ENCODE peak calls at places on chromosomes 13 and 19, in four cellular contexts. S is HCT116; W is right lobe of liver; I is effector memory CD4-positive, alpha-beta T cell. J is an unnamed sample.

GRCh38 chr13:31009166-31009565 is 76.7 kb downstream of the TEX26 start:
- DNase-seq in S (no peak), I (no peak), W (no peak), J (no peak)

GRCh38 chr13:26468203-26468602 is 89.3 kb upstream of the WASF3 start:
- DNase-seq in S (no peak), I (no peak), W (no peak), J (no peak)

GRCh38 chr13:27126877-27127276 is 44.7 kb downstream of the USP12 start:
- DNase-seq in I (no peak), W (no peak), S (no peak), J (no peak)

GRCh38 chr13:98508280-98509074 is 68.4 kb downstream of the STK24 start:
- DNase-seq in S (peak; percentile 78), W (no peak), I (no peak), J (no peak)

GRCh38 chr13:76425930-76426329 is 460.3 kb downstream of the KCTD12 start:
- DNase-seq in I (no peak), S (no peak), W (no peak), J (no peak)

GRCh38 chr19:27891411-27891810 is 1321.5 kb downstream of the UQCRFS1 start:
- DNase-seq in S (no peak), I (no peak), W (no peak), J (no peak)

GRCh38 chr19:1717200-1717969 is 35.9 kb upstream of the ONECUT3 start:
- DNase-seq in W (no peak), S (no peak), I (no peak), J (no peak)

GRCh38 chr13:32202268-32202667 is 112.9 kb downstream of the ZAR1L start:
- DNase-seq in S (no peak), I (no peak), W (no peak), J (no peak)

GRCh38 chr19:29006057-29006735 is 206.8 kb downstream of the UQCRFS1 start:
- DNase-seq in S (no peak), W (no peak), I (no peak), J (no peak)

GRCh38 chr19:11483176-11484111 is 2.6 kb upstream of the ELAVL3 start:
- DNase-seq in S (no peak), W (peak; percentile 29), I (no peak), J (no peak)

GRCh38 chr13:41697578-41697977 is 240.2 kb downstream of the RGCC start:
- DNase-seq in S (no peak), I (no peak), W (no peak), J (no peak)

GRCh38 chr13:58712191-58712590 is 1080.6 kb downstream of the PCDH17 start:
- DNase-seq in I (no peak), W (no peak), S (no peak), J (no peak)

GRCh38 chr13:74891610-74892009 is 590.4 kb downstream of the TBC1D4 start:
- DNase-seq in S (no peak), I (no peak), W (no peak), J (no peak)

GRCh38 chr13:34435338-34435737 is 506.7 kb upstream of the NBEA start:
- DNase-seq in I (no peak), W (no peak), S (peak; percentile 21), J (no peak)

GRCh38 chr13:90717451-90717936 is 630.0 kb upstream of the MIR17HG start:
- DNase-seq in W (no peak), S (peak; percentile 22), I (no peak), J (no peak)

DNA sequence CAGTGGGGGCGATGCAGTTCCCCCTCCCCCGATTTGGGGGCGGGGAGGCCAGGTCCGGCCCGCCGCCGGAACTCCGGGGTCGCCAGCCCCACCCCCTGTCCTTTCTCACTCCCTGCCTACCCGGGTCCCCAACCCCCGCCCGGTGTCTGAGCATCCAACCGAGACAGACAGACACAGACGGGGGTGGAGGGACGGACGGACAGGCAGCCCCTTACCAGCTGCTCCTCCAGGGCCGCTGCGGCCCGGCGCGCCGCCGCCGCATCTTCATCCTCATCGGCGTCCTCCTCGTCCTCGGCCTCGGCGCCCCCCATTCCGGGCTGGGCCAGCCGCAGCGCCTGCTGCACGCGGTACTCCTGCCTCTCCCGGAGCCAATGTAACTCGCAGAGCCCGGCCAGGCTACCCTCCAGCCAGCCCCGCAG is 372 bp downstream of the DACT3 start:
- DNase-seq in I (no peak), S (no peak), W (no peak), J (peak; percentile 60)
- H3K27ac ChIP-seq in I (no peak overlapping the region), S (no peak overlapping the region), W (no peak overlapping the region), J (peak overlapping the region; percentile 92)

DNA sequence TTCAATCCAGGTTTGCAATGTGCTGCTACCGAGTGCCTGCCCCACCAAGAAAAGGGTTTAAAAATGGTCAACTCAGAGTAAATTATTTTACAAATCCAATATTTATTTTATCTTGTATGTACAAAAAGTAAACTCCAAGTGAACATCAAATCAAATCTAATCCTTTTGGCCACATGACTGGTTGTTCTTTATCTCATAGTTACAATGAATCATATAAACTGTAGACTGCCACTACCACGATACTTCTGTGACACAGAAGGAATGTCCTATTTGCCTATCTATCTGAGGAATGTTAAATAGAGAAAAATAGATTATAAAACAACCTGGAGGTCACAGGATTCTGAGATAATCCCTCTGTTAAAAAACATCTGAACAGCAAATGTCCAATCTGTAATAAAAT is 362.6 kb downstream of the NALCN start:
- DNase-seq in W (no peak), I (no peak), S (no peak), J (no peak)
- H3K27ac ChIP-seq in W (no peak overlapping the region), I (no peak overlapping the region), S (no peak overlapping the region), J (no peak overlapping the region)

DNA sequence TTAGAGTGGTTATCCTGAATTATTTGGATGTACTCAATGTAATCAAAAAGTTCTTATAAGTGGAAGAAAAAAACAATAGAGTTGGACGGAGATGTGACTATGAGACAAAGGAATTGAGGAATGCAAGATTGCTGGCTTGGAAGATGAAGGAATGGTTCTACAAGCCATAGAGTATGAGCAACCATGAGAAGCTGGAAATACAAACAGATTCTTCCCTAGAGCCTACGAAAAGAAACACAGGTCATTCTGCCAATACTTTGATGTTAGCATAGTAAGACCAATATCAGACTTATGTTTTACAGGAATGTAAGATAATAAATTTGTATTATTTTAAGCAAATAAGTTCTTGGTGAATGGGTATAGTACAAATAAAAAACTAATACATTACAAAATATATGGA is 249.2 kb downstream of the DIAPH3 start:
- DNase-seq in S (no peak), I (no peak), W (no peak), J (no peak)
- H3K27ac ChIP-seq in S (no peak overlapping the region), I (no peak overlapping the region), W (no peak overlapping the region), J (no peak overlapping the region)

DNA sequence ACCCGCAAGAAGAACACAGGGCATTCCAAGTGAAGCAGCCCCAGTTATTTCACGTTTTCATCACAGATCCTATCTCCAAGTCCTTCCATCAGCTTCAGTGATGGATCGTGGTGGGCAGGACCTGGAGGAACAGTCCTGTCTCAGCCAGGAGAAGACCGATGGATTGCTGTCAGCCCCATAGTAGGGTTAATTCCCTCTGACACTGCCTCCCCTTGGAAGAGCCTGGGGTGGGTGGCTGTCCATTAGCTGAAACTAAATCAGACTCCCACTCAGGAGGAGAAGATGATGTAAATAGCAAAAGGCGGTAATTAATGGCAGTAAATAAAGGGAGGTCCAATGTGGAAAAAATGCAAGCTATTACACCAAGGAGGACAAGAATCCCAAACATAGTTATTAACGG is 131.0 kb downstream of the TNFRSF19 start:
- DNase-seq in S (no peak), I (no peak), W (no peak), J (no peak)
- H3K27ac ChIP-seq in S (no peak overlapping the region), I (no peak overlapping the region), W (no peak overlapping the region), J (peak overlapping the region; percentile 71)

GRCh38 chr19:37933965-37934364 is 27.0 kb downstream of the SIPA1L3 start:
- DNase-seq in I (no peak), S (no peak), W (peak; percentile 80), J (no peak)
- H3K27ac ChIP-seq in I (no peak overlapping the region), S (peak overlapping the region; percentile 88), W (peak overlapping the region; percentile 20), J (no peak overlapping the region)

GRCh38 chr19:5973867-5974635 is 3.9 kb downstream of the RANBP3 start:
- DNase-seq in S (no peak), I (no peak), W (no peak), J (no peak)
- H3K27ac ChIP-seq in S (no peak overlapping the region), I (no peak overlapping the region), W (no peak overlapping the region), J (no peak overlapping the region)

GRCh38 chr19:47146920-47147319 is 16.3 kb downstream of the SAE1 start:
- DNase-seq in W (no peak), I (no peak), S (no peak), J (no peak)
- H3K27ac ChIP-seq in W (no peak overlapping the region), I (peak overlapping the region; percentile 24), S (peak overlapping the region; percentile 30), J (no peak overlapping the region)

GRCh38 chr19:17379221-17379631 is 2.1 kb upstream of the PLVAP start:
- DNase-seq in S (no peak), W (no peak), I (no peak), J (no peak)

GRCh38 chr19:17380426-17381138 is 3.4 kb upstream of the PLVAP start:
- DNase-seq in S (no peak), W (no peak), I (no peak), J (no peak)

DNA sequence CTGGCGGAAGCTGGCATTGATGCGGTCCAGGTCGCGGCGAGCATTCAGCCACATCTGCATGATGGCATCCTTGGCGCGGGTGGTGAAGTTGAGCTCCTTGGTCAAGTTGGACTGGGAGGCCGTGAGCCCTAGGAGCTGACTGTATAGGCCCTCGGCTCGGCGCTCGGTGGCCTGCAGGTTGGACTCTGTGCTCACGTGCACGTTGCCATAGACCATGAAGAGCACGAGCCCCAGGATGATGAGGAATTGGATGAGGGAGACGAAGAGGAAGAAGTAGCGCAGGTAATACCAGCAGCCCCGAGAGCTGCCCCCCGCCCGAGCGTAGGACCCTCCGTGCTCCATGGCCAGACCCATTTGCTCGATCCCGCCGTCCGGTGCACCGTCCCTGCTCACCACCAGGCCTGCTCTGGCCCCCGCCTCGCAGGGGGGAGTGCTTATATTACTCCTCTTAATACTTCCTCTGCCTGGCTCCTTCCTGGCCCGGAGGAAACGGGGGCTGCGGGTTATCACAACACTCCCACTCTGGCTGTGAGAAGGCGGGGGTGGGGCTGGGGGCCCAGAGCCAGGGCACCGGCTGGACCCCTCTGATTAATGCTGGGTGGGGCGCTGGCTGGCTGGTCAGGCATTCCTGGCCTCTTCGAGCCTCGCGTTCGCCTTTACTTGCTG is at the start of gene PLVAP:
- DNase-seq in W (peak; percentile 47), I (no peak), S (no peak), J (no peak)
- H3K27ac ChIP-seq in W (no peak within 1 kb of the TSS), I (no peak within 1 kb of the TSS), S (no peak within 1 kb of the TSS), J (peak within 1 kb of the TSS; percentile 63)

GRCh38 chr13:112901951-112902651 is 66.9 kb upstream of the MCF2L start:
- DNase-seq in I (no peak), W (no peak), S (no peak), J (no peak)
- H3K27ac ChIP-seq in I (no peak overlapping the region), W (no peak overlapping the region), S (no peak overlapping the region), J (no peak overlapping the region)